ENCODE peak calls at places on chromosomes 11 and 22, in seven cellular contexts. N, S, Z, U, M, V and I are unnamed samples.

GRCh38 chr11:101441747-101442146 is 142.1 kb downstream of the TRPC6 start:
- DNase-seq in N (no peak), S (no peak), Z (no peak), U (peak; percentile 11), M (no peak), V (peak; percentile 57), I (no peak)

GRCh38 chr11:67303132-67303988 is at the start of gene SSH3:
- DNase-seq in N (peak; percentile 73), S (no peak), Z (no peak), U (peak; percentile 57), M (peak; percentile 97), V (peak; percentile 86), I (no peak)

GRCh38 chr22:39128508-39128907 is 24.0 kb downstream of the CBX7 start:
- DNase-seq in N (no peak), S (no peak), Z (no peak), U (no peak), M (no peak), V (no peak), I (no peak)

GRCh38 chr11:111934301-111934700 is 2.8 kb upstream of the DIXDC1 start:
- DNase-seq in N (no peak), S (no peak), Z (peak; percentile 18), U (no peak), M (no peak), V (no peak), I (no peak)

GRCh38 chr22:19874307-19875060 is 19.8 kb upstream of the GNB1L start:
- DNase-seq in N (peak; percentile 18), S (peak; percentile 10), Z (no peak), U (no peak), M (peak; percentile 57), V (peak; percentile 56), I (peak; percentile 36)

GRCh38 chr22:43039800-43040199 is 24.9 kb upstream of the PACSIN2 start:
- DNase-seq in N (no peak), S (no peak), Z (no peak), U (no peak), M (no peak), V (no peak), I (peak; percentile 64)

GRCh38 chr11:27370374-27370773 is 7.4 kb upstream of the CCDC34 start:
- DNase-seq in N (no peak), S (no peak), Z (no peak), U (peak; percentile 41), M (no peak), V (no peak), I (no peak)

GRCh38 chr22:17436981-17437410 is 67.7 kb downstream of the CECR2 start:
- DNase-seq in N (no peak), S (no peak), Z (no peak), U (no peak), M (no peak), V (no peak), I (no peak)